ENCODE peak calls at places on chromosomes 1 and 21, in five cellular contexts. One of them, this sample, is unnamed.

GRCh38 chr1:155018617-155019348 is 14.8 kb downstream of the DCST2 start:
- DNase-seq in activated T-cell treated with anti-CD3 and anti-CD28 coated beads for 24 hours: no peak
- DNase-seq in Right ventricle myocardium superior: peak
- DNase-seq in HuH-7.5: no peak
- DNase-seq in activated naive CD4-positive, alpha-beta T cell: no peak
- DNase-seq in this sample: no peak

GRCh38 chr1:15046487-15047165 is 106.9 kb upstream of the TMEM51 start:
- DNase-seq in activated T-cell treated with anti-CD3 and anti-CD28 coated beads for 24 hours: peak
- DNase-seq in Right ventricle myocardium superior: peak
- DNase-seq in HuH-7.5: peak
- DNase-seq in activated naive CD4-positive, alpha-beta T cell: peak
- DNase-seq in this sample: no peak

GRCh38 chr1:40381268-40382109 is 8.0 kb downstream of the SMAP2 start:
- DNase-seq in activated T-cell treated with anti-CD3 and anti-CD28 coated beads for 24 hours: no peak
- DNase-seq in Right ventricle myocardium superior: no peak
- DNase-seq in HuH-7.5: no peak
- DNase-seq in activated naive CD4-positive, alpha-beta T cell: no peak
- DNase-seq in this sample: no peak

GRCh38 chr21:14734191-14734590 is 188.1 kb upstream of the SAMSN1 start:
- DNase-seq in activated T-cell treated with anti-CD3 and anti-CD28 coated beads for 24 hours: no peak
- DNase-seq in Right ventricle myocardium superior: no peak
- DNase-seq in HuH-7.5: no peak
- DNase-seq in activated naive CD4-positive, alpha-beta T cell: no peak
- DNase-seq in this sample: no peak

GRCh38 chr21:42811960-42812359 is 67.4 kb downstream of the WDR4 start:
- DNase-seq in activated T-cell treated with anti-CD3 and anti-CD28 coated beads for 24 hours: no peak
- DNase-seq in Right ventricle myocardium superior: no peak
- DNase-seq in HuH-7.5: no peak
- DNase-seq in activated naive CD4-positive, alpha-beta T cell: no peak
- DNase-seq in this sample: no peak

GRCh38 chr21:33968998-33969353 is 53.4 kb upstream of the ATP5PO start:
- DNase-seq in activated T-cell treated with anti-CD3 and anti-CD28 coated beads for 24 hours: no peak
- DNase-seq in Right ventricle myocardium superior: no peak
- DNase-seq in HuH-7.5: no peak
- DNase-seq in activated naive CD4-positive, alpha-beta T cell: no peak
- DNase-seq in this sample: no peak

GRCh38 chr1:39635871-39636210 is 3.6 kb downstream of the HEYL start:
- DNase-seq in activated T-cell treated with anti-CD3 and anti-CD28 coated beads for 24 hours: no peak
- DNase-seq in Right ventricle myocardium superior: no peak
- DNase-seq in HuH-7.5: no peak
- DNase-seq in activated naive CD4-positive, alpha-beta T cell: no peak
- DNase-seq in this sample: no peak

GRCh38 chr1:68218485-68218884 is 13.8 kb downstream of the WLS start:
- DNase-seq in activated T-cell treated with anti-CD3 and anti-CD28 coated beads for 24 hours: no peak
- DNase-seq in Right ventricle myocardium superior: no peak
- DNase-seq in HuH-7.5: no peak
- DNase-seq in activated naive CD4-positive, alpha-beta T cell: no peak
- DNase-seq in this sample: no peak

GRCh38 chr1:31815752-31816484 is at the start of gene SPOCD1:
- DNase-seq in activated T-cell treated with anti-CD3 and anti-CD28 coated beads for 24 hours: peak
- DNase-seq in Right ventricle myocardium superior: peak
- DNase-seq in HuH-7.5: peak
- DNase-seq in activated naive CD4-positive, alpha-beta T cell: peak
- DNase-seq in this sample: no peak

GRCh38 chr1:203051841-203052324 is 25.6 kb downstream of the PPFIA4 start:
- DNase-seq in activated T-cell treated with anti-CD3 and anti-CD28 coated beads for 24 hours: no peak
- DNase-seq in Right ventricle myocardium superior: no peak
- DNase-seq in HuH-7.5: no peak
- DNase-seq in activated naive CD4-positive, alpha-beta T cell: no peak
- DNase-seq in this sample: no peak

GRCh38 chr1:68615303-68615702 is 118.4 kb upstream of the DEPDC1 start:
- DNase-seq in activated T-cell treated with anti-CD3 and anti-CD28 coated beads for 24 hours: no peak
- DNase-seq in Right ventricle myocardium superior: no peak
- DNase-seq in HuH-7.5: no peak
- DNase-seq in activated naive CD4-positive, alpha-beta T cell: no peak
- DNase-seq in this sample: no peak

GRCh38 chr1:163275222-163275621 is 46.5 kb upstream of the NUF2 start:
- DNase-seq in activated T-cell treated with anti-CD3 and anti-CD28 coated beads for 24 hours: no peak
- DNase-seq in Right ventricle myocardium superior: no peak
- DNase-seq in HuH-7.5: no peak
- DNase-seq in activated naive CD4-positive, alpha-beta T cell: no peak
- DNase-seq in this sample: no peak

GRCh38 chr21:34280987-34281386 is 82.8 kb upstream of the KCNE2 start:
- DNase-seq in activated T-cell treated with anti-CD3 and anti-CD28 coated beads for 24 hours: no peak
- DNase-seq in Right ventricle myocardium superior: peak
- DNase-seq in HuH-7.5: no peak
- DNase-seq in activated naive CD4-positive, alpha-beta T cell: no peak
- DNase-seq in this sample: no peak

This sample was measured in chondrocyte.